ENCODE peak calls at places on chromosomes 12 and 14, in five cellular contexts. L is neuronal stem cell, M is H1, N is mesenchymal stem cell, A is trophoblast cell. Z is an unnamed sample.

GRCh38 chr12:86772688-86773087 is 516.5 kb upstream of the MGAT4C start:
- DNase-seq in M (no peak), N (no peak), A (peak), L (no peak), Z (no peak)

GRCh38 chr14:84129028-84129427 is 1400.9 kb upstream of the FLRT2 start:
- DNase-seq in L (peak), A (no peak), M (no peak), N (no peak), Z (no peak)

GRCh38 chr14:68624541-68625220 is 168.2 kb downstream of the ZFP36L1 start:
- DNase-seq in M (peak), L (no peak), N (no peak), A (peak), Z (no peak)

GRCh38 chr12:112325157-112325556 is 57.1 kb downstream of the HECTD4 start:
- DNase-seq in A (no peak), L (no peak), N (no peak), M (no peak), Z (no peak)

GRCh38 chr14:92785601-92786426 is 8.3 kb upstream of the GOLGA5 start:
- DNase-seq in N (peak), A (peak), M (no peak), L (no peak), Z (peak)

GRCh38 chr12:62604373-62604772 is 137.7 kb downstream of the MON2 start:
- DNase-seq in N (no peak), A (no peak), L (no peak), M (no peak), Z (no peak)

GRCh38 chr14:95143813-95144620 is 13.3 kb downstream of the DICER1 start:
- DNase-seq in M (no peak), L (no peak), A (no peak), N (no peak), Z (no peak)

GRCh38 chr12:107662431-107662830 is 23.2 kb upstream of the PWP1 start:
- DNase-seq in A (no peak), L (no peak), N (no peak), M (no peak), Z (no peak)

GRCh38 chr14:69133206-69134125 is 19.5 kb downstream of the DCAF5 start:
- DNase-seq in N (peak), L (no peak), M (no peak), A (peak), Z (no peak)

GRCh38 chr14:96151242-96151641 is 53.4 kb upstream of the BDKRB2 start:
- DNase-seq in M (no peak), L (no peak), N (no peak), A (no peak), Z (peak)

GRCh38 chr12:47892819-47893218 is 12.0 kb downstream of the VDR start:
- DNase-seq in A (no peak), L (no peak), N (peak), M (no peak), Z (no peak)

GRCh38 chr12:113089839-113090238 is 33.3 kb downstream of the DTX1 start:
- DNase-seq in M (no peak), L (no peak), N (no peak), A (no peak), Z (no peak)

GRCh38 chr14:104770851-104771272 is 17.9 kb downstream of the SIVA1 start:
- DNase-seq in L (no peak), M (no peak), N (peak), A (peak), Z (no peak)

GRCh38 chr12:109609256-109609821 is 35.7 kb downstream of the MVK start:
- DNase-seq in N (no peak), L (no peak), A (peak), M (no peak), Z (no peak)

GRCh38 chr12:52222692-52223091 is 10.4 kb upstream of the KRT7 start:
- DNase-seq in M (no peak), L (no peak), N (no peak), A (no peak), Z (no peak)

GRCh38 chr14:77469041-77469440 is 11.1 kb downstream of the AHSA1 start:
- DNase-seq in L (no peak), N (no peak), A (peak), M (no peak), Z (no peak)

GRCh38 chr14:102234331-102235264 is 70.4 kb downstream of the MOK start:
- DNase-seq in L (no peak), N (no peak), M (no peak), A (no peak), Z (no peak)

GRCh38 chr14:99605299-99605961 is 1.4 kb upstream of the CCDC85C start:
- DNase-seq in A (peak), L (no peak), N (peak), M (peak), Z (peak)

GRCh38 chr12:119406322-119406721 is 71.8 kb downstream of the CCDC60 start:
- DNase-seq in L (no peak), A (no peak), M (no peak), N (no peak), Z (no peak)

GRCh38 chr12:95774311-95775045 is 16.1 kb downstream of the NTN4 start:
- DNase-seq in A (peak), L (no peak), N (peak), M (no peak), Z (no peak)

GRCh38 chr12:48618541-48618940 is 48.7 kb upstream of the LALBA start:
- DNase-seq in M (peak), N (peak), L (peak), A (peak), Z (peak)

GRCh38 chr12:15818418-15818817 is 29.2 kb upstream of the EPS8 start:
- DNase-seq in M (no peak), A (no peak), L (no peak), N (no peak), Z (no peak)

GRCh38 chr14:65255583-65256443 is 153.5 kb upstream of the MAX start:
- DNase-seq in N (peak), L (no peak), A (peak), M (peak), Z (peak)

GRCh38 chr14:24204163-24205146 is 1.0 kb upstream of the TSSK4 start:
- DNase-seq in L (no peak), A (no peak), N (no peak), M (no peak), Z (no peak)

GRCh38 chr12:65825573-65826512 is 1.6 kb downstream of the HMGA2 start:
- DNase-seq in A (peak), N (peak), M (peak), L (peak), Z (peak)

GRCh38 chr12:68406134-68406576 is 74.0 kb upstream of the MDM1 start:
- DNase-seq in A (no peak), L (no peak), N (peak), M (peak), Z (peak)

GRCh38 chr12:121568971-121569808 is 11.6 kb downstream of the KDM2B start:
- DNase-seq in A (peak), M (no peak), L (no peak), N (peak), Z (no peak)

DNA sequence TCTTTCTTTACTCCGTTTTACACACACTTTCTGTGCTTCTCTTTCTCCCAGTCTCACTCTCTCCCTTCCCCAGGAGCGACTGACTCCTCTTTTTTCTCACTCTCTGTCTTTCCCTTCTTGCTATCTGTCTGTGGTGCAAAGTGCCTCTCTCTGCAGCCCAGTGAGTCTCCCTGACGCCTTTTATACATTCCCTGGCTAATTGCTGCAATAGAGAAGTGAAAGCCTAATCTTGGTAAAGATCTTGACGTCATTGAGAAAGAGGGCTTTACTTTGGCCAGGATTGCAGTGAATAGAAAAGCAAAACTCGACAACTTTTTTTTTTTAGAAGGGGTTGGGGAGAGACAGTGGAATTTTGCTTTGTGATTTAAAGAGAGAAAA is 710 bp upstream of the DIO2 start:
- DNase-seq in N (peak), L (peak), A (peak), M (no peak), Z (no peak)
- H2AFZ ChIP-seq in N (no peak), L (peak), A (no peak), M (peak), Z (no peak)

GRCh38 chr12:76014007-76014406 is 17.6 kb downstream of the PHLDA1 start:
- DNase-seq in M (no peak), N (no peak), A (no peak), L (no peak), Z (no peak)

GRCh38 chr12:76020281-76020680 is 11.3 kb downstream of the PHLDA1 start:
- DNase-seq in M (no peak), L (no peak), A (peak), N (peak), Z (no peak)

GRCh38 chr12:76018672-76019071 is 12.9 kb downstream of the PHLDA1 start:
- DNase-seq in L (no peak), A (peak), M (no peak), N (no peak), Z (no peak)

GRCh38 chr12:76020731-76021672 is 10.6 kb downstream of the PHLDA1 start:
- DNase-seq in M (no peak), N (peak), L (no peak), A (peak), Z (no peak)

GRCh38 chr12:76018111-76018510 is 13.5 kb downstream of the PHLDA1 start:
- DNase-seq in M (no peak), L (no peak), N (peak), A (peak), Z (peak)
- H2BK5ac ChIP-seq in M (no peak), L (no peak), N (no peak), A (no peak), Z (no peak)

DNA sequence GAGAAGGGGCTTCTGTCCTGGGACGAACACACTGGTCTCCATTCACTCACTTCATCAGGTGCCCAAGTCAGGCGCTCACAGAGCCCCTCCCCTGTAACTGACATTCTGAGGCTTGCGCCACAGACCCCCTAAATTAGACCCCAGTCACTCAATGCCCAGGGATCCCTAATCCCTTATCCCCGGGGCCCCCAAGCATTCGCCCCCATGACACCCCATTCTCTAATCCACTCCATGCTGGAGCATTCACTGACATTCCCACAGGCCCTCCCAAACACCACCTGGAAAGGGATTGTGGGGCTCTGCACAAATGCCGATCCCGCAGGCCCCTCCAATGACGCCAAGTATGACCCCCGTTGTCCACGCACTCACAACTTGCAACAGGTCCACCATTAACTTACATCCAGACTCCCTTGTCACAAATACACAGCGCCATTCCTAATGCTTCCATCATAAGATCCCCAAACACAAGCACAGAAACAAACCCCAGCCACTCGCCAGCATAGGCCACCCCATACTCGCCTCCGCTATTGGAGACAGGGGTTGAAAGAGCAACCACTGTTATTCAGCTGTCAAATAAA is 1.5 kb downstream of the ZNF605 start:
- DNase-seq in M (no peak), A (no peak), N (no peak), L (no peak), Z (no peak)
- H2BK12ac ChIP-seq in M (no peak), A (no peak), N (no peak), L (no peak), Z (no peak)

GRCh38 chr12:12582193-12582881 is 19.7 kb upstream of the DUSP16 start:
- DNase-seq in A (no peak), M (no peak), L (no peak), N (no peak), Z (no peak)
- H2AFZ ChIP-seq in A (no peak), M (no peak), L (peak), N (no peak), Z (no peak)

DNA sequence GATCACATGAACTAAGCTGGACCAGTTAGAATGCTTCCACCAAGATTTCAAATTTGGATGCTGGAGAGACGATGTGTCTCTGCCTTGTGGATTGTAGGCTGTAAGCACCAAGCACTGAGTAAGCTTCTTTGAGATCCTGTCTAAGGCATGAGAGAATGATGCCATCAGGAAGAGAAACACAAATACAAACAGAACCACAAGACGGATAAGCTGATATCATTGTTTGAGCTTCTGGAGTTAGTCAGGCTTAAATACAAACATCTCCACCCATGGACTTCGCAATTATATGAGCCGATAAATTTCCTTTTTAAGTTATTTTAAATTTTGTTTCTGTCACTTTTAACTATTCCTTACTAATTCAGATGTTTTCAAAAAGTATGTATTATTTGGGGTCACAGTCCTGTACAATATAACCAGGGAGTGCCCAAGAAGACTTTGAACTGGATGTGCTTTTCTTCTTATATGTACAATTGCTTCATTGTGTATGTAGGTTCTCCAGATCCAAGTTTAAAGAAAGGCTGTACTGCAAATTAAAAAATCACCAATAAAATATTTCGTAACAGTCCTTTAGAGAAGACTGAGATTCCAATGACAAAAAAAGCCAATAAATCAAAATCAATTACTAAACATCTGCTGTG is 274.3 kb downstream of the ADAMTS20 start:
- DNase-seq in A (no peak), L (no peak), N (peak), M (no peak), Z (no peak)
- H2BK5ac ChIP-seq in A (no peak), L (no peak), N (peak), M (no peak), Z (no peak)

GRCh38 chr14:93832665-93833064 is 44.4 kb upstream of the PRIMA1 start:
- DNase-seq in N (no peak), A (no peak), L (no peak), M (no peak), Z (no peak)
- H2BK12ac ChIP-seq in N (no peak), A (no peak), L (no peak), M (no peak), Z (no peak)

Z was measured in H9.